ENCODE peak calls at places on chromosomes 13 and 19, in four cellular contexts. A is WTC11, T is K562, B is HepG2. O is an unnamed sample.

GRCh38 chr19:3482507-3483225 is 575 bp downstream of the SMIM44 start:
- DNase-seq in A (no peak), T (no peak), B (no peak), O (no peak)

GRCh38 chr19:12838182-12838890 is at the start of gene MAST1:
- DNase-seq in A (peak), T (peak), B (no peak), O (no peak)

GRCh38 chr13:84684048-84684662 is 801.9 kb upstream of the SLITRK1 start:
- DNase-seq in A (no peak), T (no peak), B (no peak), O (no peak)

GRCh38 chr19:1446713-1447564 is 3.0 kb upstream of the APC2 start:
- DNase-seq in A (peak), T (peak), B (no peak), O (no peak)

GRCh38 chr19:20278342-20278741 is 111.3 kb downstream of the ZNF486 start:
- DNase-seq in A (no peak), T (no peak), B (peak), O (no peak)

GRCh38 chr19:18007605-18007938 is 398 bp upstream of the ARRDC2 start:
- DNase-seq in A (no peak), T (no peak), B (no peak), O (no peak)

GRCh38 chr19:53696951-53697350 is 65.2 kb downstream of the DPRX start:
- DNase-seq in A (peak), T (no peak), B (no peak), O (no peak)

GRCh38 chr13:33639640-33640080 is 178.3 kb upstream of the RFC3 start:
- DNase-seq in A (no peak), T (no peak), B (peak), O (peak)

GRCh38 chr13:71721117-71721516 is 145.9 kb downstream of the DACH1 start:
- DNase-seq in A (no peak), T (no peak), B (no peak), O (no peak)

GRCh38 chr13:26497991-26498423 is 59.5 kb upstream of the WASF3 start:
- DNase-seq in A (no peak), T (no peak), B (no peak), O (no peak)

GRCh38 chr19:56837004-56837403 is 3.5 kb downstream of the PEG3 start:
- DNase-seq in A (no peak), T (no peak), B (peak), O (no peak)

GRCh38 chr19:58056861-58057260 is 2.2 kb upstream of the ZNF135 start:
- DNase-seq in A (no peak), T (no peak), B (no peak), O (no peak)

GRCh38 chr19:34145741-34146202 is 26.5 kb upstream of the LSM14A start:
- DNase-seq in A (peak), T (peak), B (peak), O (no peak)

GRCh38 chr13:82739881-82740280 is 1142.4 kb downstream of the SLITRK1 start:
- DNase-seq in A (no peak), T (no peak), B (no peak), O (no peak)

GRCh38 chr19:1568320-1569019 is at the start of gene MEX3D:
- DNase-seq in A (peak), T (peak), B (peak), O (no peak)

GRCh38 chr19:38907670-38908069 is 4.3 kb downstream of the CCER2 start:
- DNase-seq in A (no peak), T (no peak), B (no peak), O (no peak)

GRCh38 chr13:21744149-21744548 is 73.3 kb downstream of the FGF9 start:
- DNase-seq in A (no peak), T (no peak), B (no peak), O (no peak)

GRCh38 chr13:27280009-27280646 is 9.5 kb downstream of the RASL11A start:
- DNase-seq in A (no peak), T (no peak), B (no peak), O (no peak)

GRCh38 chr13:25046985-25047660 is 48.8 kb upstream of the PABPC3 start:
- DNase-seq in A (peak), T (no peak), B (no peak), O (no peak)

GRCh38 chr19:19537321-19538048 is 580 bp upstream of the CILP2 start:
- DNase-seq in A (peak), T (no peak), B (no peak), O (no peak)

GRCh38 chr13:20847298-20847697 is 55.2 kb downstream of the XPO4 start:
- DNase-seq in A (no peak), T (peak), B (no peak), O (no peak)

GRCh38 chr19:5006201-5006600 is 37.3 kb downstream of the KDM4B start:
- DNase-seq in A (no peak), T (peak), B (no peak), O (no peak)

GRCh38 chr19:42140125-42140754 is 8.0 kb upstream of the POU2F2 start:
- DNase-seq in A (peak), T (peak), B (peak), O (no peak)

GRCh38 chr19:18364826-18365528 is 21.0 kb upstream of the GDF15 start:
- DNase-seq in A (peak), T (peak), B (peak), O (no peak)

GRCh38 chr19:15195381-15195964 is 5.3 kb downstream of the NOTCH3 start:
- DNase-seq in A (peak), T (no peak), B (no peak), O (no peak)

GRCh38 chr13:80873589-80873988 is 532.7 kb upstream of the SPRY2 start:
- DNase-seq in A (no peak), T (no peak), B (no peak), O (peak)

GRCh38 chr19:9848761-9849160 is 13.6 kb downstream of the PIN1 start:
- DNase-seq in A (no peak), T (no peak), B (no peak), O (no peak)

GRCh38 chr19:39304701-39305571 is 8.7 kb downstream of the IFNL1 start:
- DNase-seq in A (no peak), T (peak), B (no peak), O (no peak)

GRCh38 chr19:13881692-13882418 is 4.9 kb downstream of the NANOS3 start:
- DNase-seq in A (no peak), T (no peak), B (no peak), O (no peak)

GRCh38 chr13:36370108-36370429 is 23.9 kb upstream of the SPART start:
- DNase-seq in A (no peak), T (no peak), B (no peak), O (no peak)

GRCh38 chr19:33734913-33735312 is 61.8 kb upstream of the KCTD15 start:
- DNase-seq in A (no peak), T (no peak), B (no peak), O (no peak)

GRCh38 chr13:73981595-73981994 is 152.6 kb downstream of the KLF12 start:
- DNase-seq in A (no peak), T (no peak), B (no peak), O (no peak)

GRCh38 chr19:35555301-35556005 is 8.0 kb downstream of the ATP4A start:
- DNase-seq in A (peak), T (peak), B (peak), O (no peak)
- TF ChIP-seq ATF2 in A (no peak), T (no peak), B (no peak), O (no peak)

GRCh38 chr13:40762849-40763248 is 8.1 kb downstream of the MRPS31 start:
- DNase-seq in A (no peak), T (no peak), B (no peak), O (no peak)
- TF ChIP-seq ATF2 in A (no peak), T (no peak), B (no peak), O (no peak)

DNA sequence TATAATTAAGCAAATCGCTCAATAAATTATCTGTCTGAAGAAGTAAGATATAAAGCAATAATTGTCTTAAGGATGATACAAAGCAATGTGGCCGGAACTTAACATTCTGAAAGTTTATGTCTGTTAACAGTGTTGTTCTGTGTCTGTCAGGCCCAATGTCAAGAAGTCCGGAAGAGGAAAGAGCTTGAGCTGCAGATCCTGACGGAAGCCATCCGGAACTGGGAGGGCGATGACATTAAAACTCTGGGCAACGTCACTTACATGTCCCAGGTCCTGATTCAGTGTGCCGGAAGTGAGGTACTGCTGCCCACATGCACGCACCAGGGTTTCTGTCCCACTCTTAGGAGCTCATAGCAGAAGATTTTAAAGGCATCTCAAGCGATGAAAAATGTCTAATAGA is 45.1 kb upstream of the TEX29 start:
- DNase-seq in A (no peak), T (no peak), B (no peak), O (no peak)
- TF ChIP-seq ATF2 in A (no peak), T (no peak), B (no peak), O (no peak)

GRCh38 chr13:67642638-67643037 is 412.5 kb upstream of the PCDH9 start:
- DNase-seq in A (no peak), T (no peak), B (no peak), O (no peak)

GRCh38 chr13:67643656-67644055 is 413.5 kb upstream of the PCDH9 start:
- DNase-seq in A (peak), T (no peak), B (no peak), O (no peak)
- TF ChIP-seq ATF2 in A (no peak), T (no peak), B (no peak), O (no peak)

DNA sequence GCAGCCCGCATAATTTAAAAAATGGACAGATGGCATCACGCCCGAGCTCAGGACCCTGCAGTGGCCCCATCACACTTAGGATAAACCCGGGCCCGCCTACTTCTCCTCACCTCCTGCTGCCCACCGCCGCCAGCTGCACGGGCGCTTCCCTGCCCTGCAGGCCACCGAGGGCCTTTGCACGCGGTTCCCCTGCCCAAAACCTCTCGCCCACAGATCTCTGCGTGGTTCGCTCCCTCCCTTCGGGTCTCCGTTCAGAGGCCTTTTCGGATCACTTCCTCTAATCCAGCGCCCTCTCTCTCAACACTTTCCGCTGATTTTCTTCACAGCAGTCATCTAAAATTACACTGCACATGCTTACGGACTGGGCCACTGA is 1.8 kb downstream of the SHISA7 start:
- DNase-seq in A (no peak), T (no peak), B (no peak), O (no peak)
- TF ChIP-seq ATF2 in A (no peak), T (no peak), B (no peak), O (no peak)

DNA sequence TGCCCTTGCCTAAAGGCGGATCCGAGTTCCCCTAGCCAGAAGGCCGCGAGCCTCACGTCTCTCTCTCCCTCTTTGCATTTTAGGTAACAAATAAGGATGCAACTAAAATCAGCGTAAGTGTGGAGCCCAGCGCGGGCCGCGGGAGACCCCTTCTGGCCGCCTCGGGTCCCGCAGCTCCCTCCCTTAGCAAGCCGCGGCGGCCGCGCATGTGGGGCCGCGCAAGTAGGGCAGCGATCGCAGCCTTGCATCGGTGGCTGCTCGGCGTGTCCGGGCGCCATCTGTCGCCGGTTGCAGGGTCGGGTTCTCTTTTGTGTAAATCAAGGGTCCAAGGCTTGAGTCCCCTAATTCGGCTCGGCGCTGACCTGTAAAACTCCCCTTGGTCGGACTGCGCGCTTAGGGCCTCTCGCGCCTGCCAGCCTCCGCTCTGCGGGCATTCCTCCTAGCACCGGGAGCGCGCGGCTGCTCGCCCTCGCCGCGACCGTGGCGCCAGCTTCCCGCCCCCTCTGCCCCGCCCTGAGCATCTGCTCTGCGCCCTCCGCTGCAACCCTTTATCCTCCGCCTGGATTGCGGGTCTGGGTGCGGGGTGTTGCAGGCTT is 2.7 kb downstream of the VSTM2B start:
- DNase-seq in A (peak), T (peak), B (peak), O (peak)
- TF ChIP-seq ATF2 in A (no peak), T (no peak), B (peak), O (no peak)

O was measured in GM12878.